ENCODE peak calls at places on chromosomes 1 and 21, in four cellular contexts. Z is HepG2, N is H1, Q is fibroblast of lung. E is an unnamed sample.
A peak's percentile ranks its signal among the peaks of the same experiment; 100 is the strongest.

GRCh38 chr1:12409676-12410075 is 179.8 kb downstream of the VPS13D start:
- DNase-seq in N (no peak), Q (no peak), Z (no peak), E (no peak)

GRCh38 chr1:101993703-101994102 is 3.0 kb downstream of the OLFM3 start:
- DNase-seq in Z (no peak), Q (no peak), N (no peak), E (no peak)

GRCh38 chr1:210568631-210569030 is 239.9 kb downstream of the HHAT start:
- DNase-seq in Z (no peak), Q (no peak), N (no peak), E (no peak)

GRCh38 chr1:22888320-22889075 is 84.2 kb downstream of the LACTBL1 start:
- DNase-seq in Z (no peak), N (no peak), Q (peak; percentile 51), E (no peak)

GRCh38 chr1:154736840-154737239 is 128.9 kb upstream of the ADAR start:
- DNase-seq in Z (no peak), Q (no peak), N (no peak), E (no peak)

GRCh38 chr1:165851034-165851658 is 23.7 kb downstream of the UCK2 start:
- DNase-seq in Z (no peak), N (no peak), Q (peak; percentile 26), E (no peak)

GRCh38 chr1:76835203-76835602 is 32.1 kb upstream of the ST6GALNAC5 start:
- DNase-seq in Z (no peak), Q (no peak), N (no peak), E (no peak)

GRCh38 chr21:42853621-42854020 is 25.7 kb downstream of the WDR4 start:
- DNase-seq in Q (no peak), N (no peak), Z (no peak), E (no peak)

GRCh38 chr1:246162560-246162959 is 344.5 kb downstream of the SMYD3 start:
- DNase-seq in N (no peak), Q (no peak), Z (no peak), E (no peak)

GRCh38 chr1:152049291-152050073 is 12.7 kb upstream of the S100A11 start:
- DNase-seq in Q (peak; percentile 74), Z (no peak), N (no peak), E (no peak)

GRCh38 chr21:25967566-25968438 is 202.8 kb downstream of the APP start:
- DNase-seq in Z (no peak), Q (no peak), N (no peak), E (no peak)

GRCh38 chr1:115077286-115077983 is 11.9 kb downstream of the TSPAN2 start:
- DNase-seq in Z (no peak), N (no peak), Q (no peak), E (no peak)

GRCh38 chr1:32741067-32741416 is 38.5 kb upstream of the SYNC start:
- DNase-seq in Z (no peak), Q (no peak), N (no peak), E (no peak)
- H3K27ac ChIP-seq in Z (peak overlapping the region; percentile 31), Q (no peak overlapping the region), N (no peak overlapping the region), E (peak overlapping the region; percentile 67)

GRCh38 chr1:178088651-178089050 is 5.3 kb upstream of the RASAL2 start:
- DNase-seq in Z (no peak), Q (no peak), N (no peak), E (no peak)
- H3K4me1 ChIP-seq in Z (peaks cover 26% of the 10 kb centered on the region), Q (peaks cover 9% of the 10 kb centered on the region), N (no peaks in the 10 kb centered on the region), E (no peaks in the 10 kb centered on the region)

GRCh38 chr1:201397675-201398074 is 1.4 kb downstream of the LAD1 start:
- DNase-seq in Z (peak; percentile 43), Q (no peak), N (no peak), E (no peak)
- H3K9ac ChIP-seq in Z (peak overlapping the region; percentile 88), Q (no peak overlapping the region), N (no peak overlapping the region), E (peak overlapping the region; percentile 87)

GRCh38 chr1:93347319-93347899 is 1.7 kb downstream of the DR1 start:
- DNase-seq in N (no peak), Q (no peak), Z (no peak), E (no peak)
- H3K27ac ChIP-seq in N (no peak overlapping the region), Q (peak overlapping the region; percentile 98), Z (peak overlapping the region; percentile 94), E (no peak overlapping the region)

GRCh38 chr1:31573261-31573660 is 3.1 kb upstream of the TINAGL1 start:
- DNase-seq in Z (no peak), Q (no peak), N (no peak), E (peak; percentile 41)

GRCh38 chr1:31570906-31571305 is 5.4 kb upstream of the TINAGL1 start:
- DNase-seq in Z (no peak), N (no peak), Q (no peak), E (no peak)

GRCh38 chr1:31570228-31570627 is 6.1 kb upstream of the TINAGL1 start:
- DNase-seq in Z (no peak), Q (no peak), N (no peak), E (no peak)

GRCh38 chr1:31571340-31572295 is 4.7 kb upstream of the TINAGL1 start:
- DNase-seq in Z (no peak), Q (no peak), N (no peak), E (peak; percentile 52)

GRCh38 chr1:31572323-31573104 is 3.8 kb upstream of the TINAGL1 start:
- DNase-seq in N (no peak), Z (peak; percentile 84), Q (peak; percentile 42), E (peak; percentile 41)
- H3K4me1 ChIP-seq in N (peaks cover 3% of the 10 kb centered on the region), Z (peaks cover 71% of the 10 kb centered on the region), Q (peaks cover 40% of the 10 kb centered on the region), E (peaks cover 37% of the 10 kb centered on the region)

DNA sequence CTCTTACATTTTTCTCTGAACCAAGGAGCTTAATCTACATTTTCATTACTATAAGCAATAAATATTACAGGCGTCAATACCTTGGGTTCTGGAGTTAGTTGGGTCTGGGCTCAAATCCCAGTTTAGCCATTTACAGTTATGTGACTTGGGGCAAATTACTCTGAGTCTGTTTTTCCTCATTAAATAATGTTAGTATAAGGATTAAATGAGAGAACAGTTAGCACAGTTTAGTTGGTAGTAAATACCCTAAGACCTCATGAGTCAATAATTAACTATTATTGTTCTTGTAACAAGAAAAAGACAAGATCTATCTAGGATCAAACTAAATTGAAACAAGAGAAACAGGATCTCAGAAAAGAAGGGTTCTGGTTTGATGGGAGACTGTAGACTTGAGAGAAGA is 4.6 kb downstream of the C1orf116 start:
- DNase-seq in N (no peak), Z (no peak), Q (no peak), E (no peak)
- H3K9ac ChIP-seq in N (no peak overlapping the region), Z (no peak overlapping the region), Q (no peak overlapping the region), E (peak overlapping the region; percentile 4)

GRCh38 chr1:192575499-192576189 is at the start of gene RGS1:
- DNase-seq in Q (no peak), N (no peak), Z (no peak), E (peak; percentile 51)

GRCh38 chr1:192578144-192578909 is 2.8 kb downstream of the RGS1 start:
- DNase-seq in N (no peak), Q (no peak), Z (no peak), E (no peak)

GRCh38 chr1:192579319-192579738 is 3.8 kb downstream of the RGS1 start:
- DNase-seq in Q (peak; percentile 53), Z (no peak), N (no peak), E (no peak)

GRCh38 chr1:192576190-192577144 is 894 bp downstream of the RGS1 start:
- DNase-seq in N (no peak), Z (no peak), Q (no peak), E (no peak)

GRCh38 chr1:192577145-192578140 is 1.9 kb downstream of the RGS1 start:
- DNase-seq in N (no peak), Z (no peak), Q (no peak), E (no peak)
- H3K27ac ChIP-seq in N (no peak overlapping the region), Z (no peak overlapping the region), Q (no peak overlapping the region), E (no peak overlapping the region)

GRCh38 chr1:54381524-54381923 is 24.7 kb downstream of the SSBP3 start:
- DNase-seq in Z (no peak), Q (no peak), N (no peak), E (no peak)

GRCh38 chr1:54378157-54378883 is 27.9 kb downstream of the SSBP3 start:
- DNase-seq in N (peak; percentile 23), Z (no peak), Q (no peak), E (no peak)

GRCh38 chr1:54378884-54379445 is 27.2 kb downstream of the SSBP3 start:
- DNase-seq in N (no peak), Q (no peak), Z (no peak), E (no peak)

GRCh38 chr1:54380285-54380882 is 25.8 kb downstream of the SSBP3 start:
- DNase-seq in Z (no peak), N (no peak), Q (no peak), E (no peak)

DNA sequence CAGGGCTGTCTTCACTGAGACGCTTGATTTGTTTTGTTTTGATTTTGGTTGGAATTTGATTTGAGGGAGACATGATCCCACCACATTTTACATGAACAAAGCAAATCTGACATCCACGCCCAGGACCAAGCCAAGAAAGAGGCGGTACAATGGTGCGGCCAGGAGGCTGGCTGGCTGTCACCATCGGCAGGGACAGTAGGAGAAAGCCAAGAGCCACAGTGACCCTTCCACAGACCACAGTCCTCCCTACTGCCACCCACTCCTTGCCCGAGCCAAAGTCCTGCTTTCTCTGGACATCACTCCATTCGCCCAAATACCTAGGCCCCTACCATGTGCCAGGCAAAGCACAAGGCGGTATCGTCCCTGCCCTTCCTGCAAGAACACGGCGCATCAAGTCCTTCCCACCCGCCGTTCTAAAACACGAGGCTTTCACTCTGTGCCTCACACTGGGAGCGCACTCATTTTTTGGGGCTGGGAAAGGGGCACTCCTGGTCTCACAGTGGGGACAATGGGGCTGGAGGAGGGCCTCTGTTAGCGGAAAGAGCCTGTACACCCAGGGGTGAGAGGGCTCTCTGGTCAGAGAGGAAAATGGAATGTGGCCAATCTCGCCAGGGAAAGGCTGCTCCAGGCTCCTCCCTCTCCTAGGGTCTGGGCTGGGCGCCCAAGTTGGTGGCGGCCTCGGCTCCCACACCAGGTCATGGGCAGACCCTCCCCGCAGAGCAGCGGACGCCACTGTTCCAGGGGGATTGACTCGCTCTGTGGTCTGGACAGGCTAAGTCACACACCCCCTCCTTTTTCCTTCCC is 26.5 kb downstream of the SSBP3 start:
- DNase-seq in Q (peak; percentile 46), Z (no peak), N (no peak), E (peak; percentile 84)
- H3K4me1 ChIP-seq in Q (peaks cover 8% of the 10 kb centered on the region), Z (peaks cover 46% of the 10 kb centered on the region), N (peaks cover 31% of the 10 kb centered on the region), E (peaks cover 36% of the 10 kb centered on the region)

GRCh38 chr1:180534199-180534598 is 24.6 kb upstream of the OVAAL start:
- DNase-seq in Q (no peak), Z (no peak), N (no peak), E (no peak)

GRCh38 chr1:180530501-180530900 is 28.1 kb upstream of the ACBD6 start:
- DNase-seq in Q (peak; percentile 40), N (no peak), Z (peak; percentile 39), E (no peak)

GRCh38 chr1:180535418-180535999 is 23.3 kb upstream of the OVAAL start:
- DNase-seq in N (no peak), Z (no peak), Q (no peak), E (no peak)

GRCh38 chr1:180532854-180533253 is 25.9 kb upstream of the OVAAL start:
- DNase-seq in Z (no peak), Q (no peak), N (no peak), E (no peak)

DNA sequence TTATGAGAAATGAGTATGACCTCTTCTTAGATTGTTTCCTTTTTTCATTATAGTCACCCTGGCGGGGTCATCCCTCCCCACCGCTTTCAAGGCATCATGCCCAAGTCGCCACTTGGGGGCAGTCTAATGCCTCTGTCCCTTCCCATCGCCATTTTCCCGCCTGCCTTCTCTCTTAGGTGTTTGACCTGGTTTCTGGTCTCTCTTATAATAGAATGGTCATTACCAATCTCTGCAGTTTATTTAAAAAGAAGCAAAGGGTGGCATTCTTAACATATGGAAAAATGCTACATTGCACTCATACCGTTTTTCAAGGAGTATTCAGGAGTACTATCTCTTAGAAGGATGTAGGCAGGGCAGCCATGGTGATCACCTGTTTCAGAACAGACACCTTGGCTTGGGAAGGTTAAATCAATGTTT is 25.2 kb upstream of the OVAAL start:
- DNase-seq in N (peak; percentile 15), Q (peak; percentile 59), Z (peak; percentile 53), E (no peak)
- H3K9ac ChIP-seq in N (no peak overlapping the region), Q (no peak overlapping the region), Z (peak overlapping the region; percentile 12), E (no peak overlapping the region)

E was measured in kidney.